ENCODE peak calls at places on chromosome 22, in four cellular contexts. One of them, this sample, is unnamed.
A peak's percentile ranks its signal among the peaks of the same experiment; 100 is the strongest.

GRCh38 chr22:17827466-17827865 is 53.2 kb upstream of the BID start:
- DNase-seq in stimulated activated CD4-positive, alpha-beta T cell treated with anti-CD3 and anti-CD28 coated beads, Interleukin-1b, Interleukin-23, amount 100 ng/mL, for 24 hours: no peak
- DNase-seq in mammary epithelial cell: no peak
- DNase-seq in mesendoderm: no peak
- DNase-seq in this sample: no peak

GRCh38 chr22:33380789-33381530 is 322.8 kb upstream of the SYN3 start:
- DNase-seq in stimulated activated CD4-positive, alpha-beta T cell treated with anti-CD3 and anti-CD28 coated beads, Interleukin-1b, Interleukin-23, amount 100 ng/mL, for 24 hours: no peak
- DNase-seq in mammary epithelial cell: peak; percentile 96
- DNase-seq in mesendoderm: peak; percentile 18
- DNase-seq in this sample: no peak

GRCh38 chr22:21861290-21861848 is 6.1 kb downstream of the MAPK1 start:
- DNase-seq in stimulated activated CD4-positive, alpha-beta T cell treated with anti-CD3 and anti-CD28 coated beads, Interleukin-1b, Interleukin-23, amount 100 ng/mL, for 24 hours: no peak
- DNase-seq in mesendoderm: no peak
- DNase-seq in mammary epithelial cell: peak; percentile 66
- DNase-seq in this sample: no peak

GRCh38 chr22:34068011-34068410 is 147.7 kb upstream of the LARGE1 start:
- DNase-seq in mesendoderm: no peak
- DNase-seq in mammary epithelial cell: no peak
- DNase-seq in stimulated activated CD4-positive, alpha-beta T cell treated with anti-CD3 and anti-CD28 coated beads, Interleukin-1b, Interleukin-23, amount 100 ng/mL, for 24 hours: no peak
- DNase-seq in this sample: no peak

GRCh38 chr22:41862160-41862529 is 29.2 kb downstream of the SREBF2 start:
- DNase-seq in mesendoderm: no peak
- DNase-seq in mammary epithelial cell: peak; percentile 34
- DNase-seq in stimulated activated CD4-positive, alpha-beta T cell treated with anti-CD3 and anti-CD28 coated beads, Interleukin-1b, Interleukin-23, amount 100 ng/mL, for 24 hours: peak; percentile 33
- DNase-seq in this sample: no peak

GRCh38 chr22:29733362-29734322 is 13.8 kb downstream of the CABP7 start:
- DNase-seq in mammary epithelial cell: no peak
- DNase-seq in mesendoderm: no peak
- DNase-seq in stimulated activated CD4-positive, alpha-beta T cell treated with anti-CD3 and anti-CD28 coated beads, Interleukin-1b, Interleukin-23, amount 100 ng/mL, for 24 hours: no peak
- DNase-seq in this sample: no peak

GRCh38 chr22:33274214-33274828 is 216.1 kb upstream of the SYN3 start:
- DNase-seq in stimulated activated CD4-positive, alpha-beta T cell treated with anti-CD3 and anti-CD28 coated beads, Interleukin-1b, Interleukin-23, amount 100 ng/mL, for 24 hours: no peak
- DNase-seq in mesendoderm: peak; percentile 69
- DNase-seq in mammary epithelial cell: peak; percentile 14
- DNase-seq in this sample: peak; percentile 7

GRCh38 chr22:48896766-48897637 is 930.7 kb downstream of the BRD1 start:
- DNase-seq in stimulated activated CD4-positive, alpha-beta T cell treated with anti-CD3 and anti-CD28 coated beads, Interleukin-1b, Interleukin-23, amount 100 ng/mL, for 24 hours: no peak
- DNase-seq in mammary epithelial cell: no peak
- DNase-seq in mesendoderm: no peak
- DNase-seq in this sample: no peak

GRCh38 chr22:26684173-26684572 is 26.8 kb downstream of the MIAT start:
- DNase-seq in mammary epithelial cell: no peak
- DNase-seq in stimulated activated CD4-positive, alpha-beta T cell treated with anti-CD3 and anti-CD28 coated beads, Interleukin-1b, Interleukin-23, amount 100 ng/mL, for 24 hours: no peak
- DNase-seq in mesendoderm: no peak
- DNase-seq in this sample: no peak

GRCh38 chr22:49996532-49997220 is 15.9 kb downstream of the IL17REL start:
- DNase-seq in mammary epithelial cell: no peak
- DNase-seq in stimulated activated CD4-positive, alpha-beta T cell treated with anti-CD3 and anti-CD28 coated beads, Interleukin-1b, Interleukin-23, amount 100 ng/mL, for 24 hours: no peak
- DNase-seq in mesendoderm: no peak
- DNase-seq in this sample: no peak

GRCh38 chr22:43475549-43476076 is 63.8 kb downstream of the MPPED1 start:
- DNase-seq in mammary epithelial cell: no peak
- DNase-seq in stimulated activated CD4-positive, alpha-beta T cell treated with anti-CD3 and anti-CD28 coated beads, Interleukin-1b, Interleukin-23, amount 100 ng/mL, for 24 hours: no peak
- DNase-seq in mesendoderm: no peak
- DNase-seq in this sample: no peak

GRCh38 chr22:39185601-39186012 is 33.1 kb upstream of the CBX7 start:
- DNase-seq in mesendoderm: no peak
- DNase-seq in mammary epithelial cell: peak; percentile 41
- DNase-seq in stimulated activated CD4-positive, alpha-beta T cell treated with anti-CD3 and anti-CD28 coated beads, Interleukin-1b, Interleukin-23, amount 100 ng/mL, for 24 hours: no peak
- DNase-seq in this sample: no peak

GRCh38 chr22:33083212-33083611 is 25.0 kb upstream of the SYN3 start:
- DNase-seq in stimulated activated CD4-positive, alpha-beta T cell treated with anti-CD3 and anti-CD28 coated beads, Interleukin-1b, Interleukin-23, amount 100 ng/mL, for 24 hours: no peak
- DNase-seq in mammary epithelial cell: no peak
- DNase-seq in mesendoderm: peak; percentile 62
- DNase-seq in this sample: no peak

GRCh38 chr22:25153961-25154685 is 45.5 kb upstream of the CRYBB3 start:
- DNase-seq in mammary epithelial cell: peak; percentile 92
- DNase-seq in stimulated activated CD4-positive, alpha-beta T cell treated with anti-CD3 and anti-CD28 coated beads, Interleukin-1b, Interleukin-23, amount 100 ng/mL, for 24 hours: no peak
- DNase-seq in mesendoderm: peak; percentile 55
- DNase-seq in this sample: no peak

GRCh38 chr22:39343259-39344045 is 6.3 kb upstream of the SYNGR1 start:
- DNase-seq in mammary epithelial cell: peak; percentile 42
- DNase-seq in mesendoderm: peak; percentile 78
- DNase-seq in stimulated activated CD4-positive, alpha-beta T cell treated with anti-CD3 and anti-CD28 coated beads, Interleukin-1b, Interleukin-23, amount 100 ng/mL, for 24 hours: no peak
- DNase-seq in this sample: peak; percentile 76

GRCh38 chr22:47605441-47605840 is 843.0 kb downstream of the TBC1D22A start:
- DNase-seq in mammary epithelial cell: no peak
- DNase-seq in stimulated activated CD4-positive, alpha-beta T cell treated with anti-CD3 and anti-CD28 coated beads, Interleukin-1b, Interleukin-23, amount 100 ng/mL, for 24 hours: no peak
- DNase-seq in mesendoderm: no peak
- DNase-seq in this sample: no peak

GRCh38 chr22:26162961-26163360 is 6.3 kb upstream of the SEZ6L start:
- DNase-seq in mesendoderm: no peak
- DNase-seq in stimulated activated CD4-positive, alpha-beta T cell treated with anti-CD3 and anti-CD28 coated beads, Interleukin-1b, Interleukin-23, amount 100 ng/mL, for 24 hours: no peak
- DNase-seq in mammary epithelial cell: no peak
- DNase-seq in this sample: no peak

GRCh38 chr22:48152154-48152775 is 1389.8 kb downstream of the TBC1D22A start:
- DNase-seq in mammary epithelial cell: no peak
- DNase-seq in mesendoderm: no peak
- DNase-seq in stimulated activated CD4-positive, alpha-beta T cell treated with anti-CD3 and anti-CD28 coated beads, Interleukin-1b, Interleukin-23, amount 100 ng/mL, for 24 hours: no peak
- DNase-seq in this sample: no peak

GRCh38 chr22:18048441-18048898 is 24.1 kb upstream of the MICAL3 start:
- DNase-seq in mesendoderm: no peak
- DNase-seq in stimulated activated CD4-positive, alpha-beta T cell treated with anti-CD3 and anti-CD28 coated beads, Interleukin-1b, Interleukin-23, amount 100 ng/mL, for 24 hours: no peak
- DNase-seq in mammary epithelial cell: no peak
- DNase-seq in this sample: no peak

GRCh38 chr22:28299760-28300159 is 379.9 kb downstream of the TTC28 start:
- DNase-seq in mesendoderm: peak; percentile 16
- DNase-seq in stimulated activated CD4-positive, alpha-beta T cell treated with anti-CD3 and anti-CD28 coated beads, Interleukin-1b, Interleukin-23, amount 100 ng/mL, for 24 hours: no peak
- DNase-seq in mammary epithelial cell: no peak
- DNase-seq in this sample: no peak

GRCh38 chr22:37425800-37426531 is 1.3 kb downstream of the ELFN2 start:
- DNase-seq in mesendoderm: peak; percentile 57
- DNase-seq in stimulated activated CD4-positive, alpha-beta T cell treated with anti-CD3 and anti-CD28 coated beads, Interleukin-1b, Interleukin-23, amount 100 ng/mL, for 24 hours: no peak
- DNase-seq in mammary epithelial cell: peak; percentile 69
- DNase-seq in this sample: peak; percentile 70

GRCh38 chr22:38176170-38176741 is 5.4 kb downstream of the PLA2G6 start:
- DNase-seq in mammary epithelial cell: peak; percentile 80
- DNase-seq in mesendoderm: no peak
- DNase-seq in stimulated activated CD4-positive, alpha-beta T cell treated with anti-CD3 and anti-CD28 coated beads, Interleukin-1b, Interleukin-23, amount 100 ng/mL, for 24 hours: no peak
- DNase-seq in this sample: no peak

GRCh38 chr22:42277988-42278776 is 7.7 kb upstream of the TCF20 start:
- DNase-seq in mammary epithelial cell: no peak
- DNase-seq in mesendoderm: no peak
- DNase-seq in stimulated activated CD4-positive, alpha-beta T cell treated with anti-CD3 and anti-CD28 coated beads, Interleukin-1b, Interleukin-23, amount 100 ng/mL, for 24 hours: no peak
- DNase-seq in this sample: no peak

GRCh38 chr22:44617828-44618227 is 84.2 kb upstream of the PRR5 start:
- DNase-seq in mesendoderm: no peak
- DNase-seq in mammary epithelial cell: no peak
- DNase-seq in stimulated activated CD4-positive, alpha-beta T cell treated with anti-CD3 and anti-CD28 coated beads, Interleukin-1b, Interleukin-23, amount 100 ng/mL, for 24 hours: no peak
- DNase-seq in this sample: no peak

GRCh38 chr22:29722151-29722550 is 2.3 kb downstream of the CABP7 start:
- DNase-seq in mammary epithelial cell: no peak
- DNase-seq in mesendoderm: no peak
- DNase-seq in stimulated activated CD4-positive, alpha-beta T cell treated with anti-CD3 and anti-CD28 coated beads, Interleukin-1b, Interleukin-23, amount 100 ng/mL, for 24 hours: no peak
- DNase-seq in this sample: no peak

GRCh38 chr22:34475886-34476285 is 555.6 kb upstream of the LARGE1 start:
- DNase-seq in mammary epithelial cell: no peak
- DNase-seq in mesendoderm: no peak
- DNase-seq in stimulated activated CD4-positive, alpha-beta T cell treated with anti-CD3 and anti-CD28 coated beads, Interleukin-1b, Interleukin-23, amount 100 ng/mL, for 24 hours: no peak
- DNase-seq in this sample: no peak

GRCh38 chr22:47210112-47210657 is 447.7 kb downstream of the TBC1D22A start:
- DNase-seq in mammary epithelial cell: no peak
- DNase-seq in stimulated activated CD4-positive, alpha-beta T cell treated with anti-CD3 and anti-CD28 coated beads, Interleukin-1b, Interleukin-23, amount 100 ng/mL, for 24 hours: no peak
- DNase-seq in mesendoderm: no peak
- DNase-seq in this sample: peak; percentile 3

GRCh38 chr22:33577862-33578411 is 342.3 kb downstream of the LARGE1 start:
- DNase-seq in stimulated activated CD4-positive, alpha-beta T cell treated with anti-CD3 and anti-CD28 coated beads, Interleukin-1b, Interleukin-23, amount 100 ng/mL, for 24 hours: no peak
- DNase-seq in mesendoderm: no peak
- DNase-seq in mammary epithelial cell: no peak
- DNase-seq in this sample: no peak

GRCh38 chr22:42720263-42721044 is at the start of gene A4GALT:
- DNase-seq in mammary epithelial cell: no peak
- DNase-seq in stimulated activated CD4-positive, alpha-beta T cell treated with anti-CD3 and anti-CD28 coated beads, Interleukin-1b, Interleukin-23, amount 100 ng/mL, for 24 hours: no peak
- DNase-seq in mesendoderm: no peak
- DNase-seq in this sample: no peak

This sample was measured in H1.